ENCODE peak calls at places on chromosomes 1 and 21, in nine cellular contexts. Z is NCI-H446 treated with DMSO at 0.1 percent for 48 hours, R is heart left ventricle, Q is upper lobe of right lung, I is foreskin fibroblast, S is left colon, T is hypothalamus, V is dorsolateral prefrontal cortex, F is foreskin keratinocyte. L is an unnamed sample.

GRCh38 chr21:45209046-45209445 is 78.6 kb downstream of the POFUT2 start:
- DNase-seq in F (peak; percentile 22), Z (no peak), Q (no peak), T (no peak), R (no peak), S (no peak), V (no peak), I (peak; percentile 52), L (no peak)

GRCh38 chr1:46622341-46622740 is 5.7 kb upstream of the MOB3C start:
- DNase-seq in Z (peak; percentile 22), Q (no peak), I (peak; percentile 83), T (no peak), R (no peak), V (no peak), F (peak; percentile 52), S (peak; percentile 57), L (no peak)

GRCh38 chr21:45502600-45502999 is 39.6 kb downstream of the SLC19A1 start:
- DNase-seq in T (no peak), S (no peak), Z (no peak), F (no peak), I (no peak), R (no peak), V (no peak), Q (peak; percentile 19), L (no peak)

GRCh38 chr1:161068306-161069200 is 1.1 kb downstream of the ARHGAP30 start:
- DNase-seq in Z (no peak), F (no peak), V (peak; percentile 38), Q (peak; percentile 82), I (no peak), R (peak; percentile 75), T (no peak), S (peak; percentile 76), L (no peak)

GRCh38 chr1:118366296-118366695 is 181.3 kb upstream of the SPAG17 start:
- DNase-seq in Q (no peak), F (peak; percentile 60), R (no peak), S (no peak), V (no peak), T (no peak), Z (no peak), I (peak; percentile 10), L (no peak)

GRCh38 chr1:27772071-27772470 is 948 bp upstream of the STX12 start:
- DNase-seq in Z (no peak), Q (no peak), V (no peak), I (no peak), F (no peak), T (no peak), R (no peak), S (no peak), L (no peak)

GRCh38 chr1:62962794-62963776 is 179.2 kb downstream of the ATG4C start:
- DNase-seq in V (peak; percentile 37), F (peak; percentile 15), T (no peak), Q (no peak), Z (no peak), S (peak; percentile 47), R (peak; percentile 30), I (peak; percentile 51), L (peak; percentile 8)

GRCh38 chr1:32291145-32291707 is 657 bp upstream of the HDAC1 start:
- DNase-seq in I (peak; percentile 55), S (no peak), F (peak; percentile 81), T (no peak), V (no peak), Q (no peak), R (no peak), Z (no peak), L (no peak)

GRCh38 chr1:12499574-12500245 is 118.3 kb downstream of the DHRS3 start:
- DNase-seq in T (no peak), Z (no peak), Q (no peak), I (no peak), V (no peak), F (no peak), S (no peak), R (no peak), L (no peak)

GRCh38 chr1:7433896-7434295 is 337.2 kb upstream of the VAMP3 start:
- DNase-seq in T (no peak), V (no peak), S (no peak), F (no peak), Z (no peak), R (peak; percentile 7), Q (no peak), I (no peak), L (no peak)

GRCh38 chr1:219189942-219190341 is 16.3 kb downstream of the LYPLAL1 start:
- DNase-seq in F (no peak), V (no peak), S (no peak), I (no peak), Z (no peak), R (no peak), Q (no peak), T (no peak), L (no peak)

GRCh38 chr1:67607699-67608098 is 77.3 kb upstream of the GADD45A start:
- DNase-seq in S (no peak), F (no peak), R (no peak), I (no peak), Q (no peak), T (no peak), V (no peak), Z (no peak), L (no peak)

GRCh38 chr1:212366901-212367300 is 47.8 kb downstream of the PACC1 start:
- DNase-seq in R (no peak), Q (no peak), T (no peak), F (peak; percentile 8), I (peak; percentile 54), V (no peak), S (no peak), Z (no peak), L (no peak)

GRCh38 chr1:66996018-66996682 is 57.8 kb downstream of the SLC35D1 start:
- DNase-seq in R (peak; percentile 51), Q (no peak), F (peak; percentile 53), Z (peak; percentile 36), I (peak; percentile 85), T (peak; percentile 17), V (peak; percentile 72), S (peak; percentile 68), L (peak; percentile 58)

GRCh38 chr1:1941868-1942752 is 23.0 kb upstream of the TMEM52 start:
- DNase-seq in I (no peak), Q (no peak), T (no peak), F (no peak), V (no peak), S (no peak), R (no peak), Z (no peak), L (no peak)

GRCh38 chr1:192539450-192540132 is 36.0 kb upstream of the RGS1 start:
- DNase-seq in V (no peak), S (no peak), I (peak; percentile 87), Q (no peak), Z (no peak), F (peak; percentile 86), T (no peak), R (no peak), L (no peak)

GRCh38 chr1:6447016-6447817 is 18.8 kb downstream of the TNFRSF25 start:
- DNase-seq in Q (no peak), R (no peak), T (no peak), Z (no peak), F (no peak), S (no peak), I (no peak), V (no peak), L (no peak)

GRCh38 chr1:180584869-180585268 is 26.1 kb downstream of the OVAAL start:
- DNase-seq in Z (no peak), S (no peak), R (no peak), T (no peak), V (no peak), F (no peak), Q (no peak), I (no peak), L (no peak)

GRCh38 chr1:62391369-62391971 is 45.4 kb upstream of the USP1 start:
- DNase-seq in V (no peak), R (no peak), S (peak; percentile 28), T (no peak), F (peak; percentile 19), I (peak; percentile 9), Q (no peak), Z (no peak), L (no peak)

GRCh38 chr1:185008746-185009360 is 34.5 kb upstream of the NIBAN1 start:
- DNase-seq in T (no peak), V (no peak), F (no peak), Z (peak; percentile 50), Q (no peak), S (no peak), I (no peak), R (no peak), L (no peak)

GRCh38 chr1:218377143-218377660 is 32.1 kb downstream of the TGFB2 start:
- DNase-seq in S (no peak), V (no peak), T (no peak), Q (no peak), Z (no peak), R (no peak), I (peak; percentile 96), F (peak; percentile 96), L (no peak)

L was measured in LNCaP clone FGC.